ENCODE peak calls at places on chromosomes 16 and 17, in four cellular contexts. One of them, this sample, is unnamed.

GRCh38 chr17:69913241-69914015 is 161.6 kb upstream of the KCNJ16 start:
- DNase-seq in hepatocyte: no peak
- DNase-seq in nucleus accumbens: no peak
- DNase-seq in KBM-7: no peak
- DNase-seq in this sample: no peak

GRCh38 chr16:3529175-3529574 is 28.4 kb downstream of the CLUAP1 start:
- DNase-seq in nucleus accumbens: no peak
- DNase-seq in hepatocyte: no peak
- DNase-seq in KBM-7: peak; percentile 13
- DNase-seq in this sample: no peak

GRCh38 chr17:16243811-16244567 is 27.0 kb downstream of the PIGL start:
- DNase-seq in KBM-7: no peak
- DNase-seq in hepatocyte: no peak
- DNase-seq in nucleus accumbens: no peak
- DNase-seq in this sample: no peak

GRCh38 chr17:78368854-78369495 is 9.1 kb upstream of the SOCS3 start:
- DNase-seq in KBM-7: no peak
- DNase-seq in hepatocyte: no peak
- DNase-seq in nucleus accumbens: no peak
- DNase-seq in this sample: no peak

GRCh38 chr17:64682261-64683181 is 20.4 kb upstream of the SMURF2 start:
- DNase-seq in hepatocyte: no peak
- DNase-seq in KBM-7: no peak
- DNase-seq in nucleus accumbens: no peak
- DNase-seq in this sample: peak; percentile 79

GRCh38 chr17:29376667-29377268 is 13.4 kb upstream of the TAOK1 start:
- DNase-seq in nucleus accumbens: peak; percentile 89
- DNase-seq in hepatocyte: peak; percentile 75
- DNase-seq in KBM-7: no peak
- DNase-seq in this sample: peak; percentile 78

GRCh38 chr17:30600830-30601494 is 123.8 kb downstream of the GOSR1 start:
- DNase-seq in nucleus accumbens: no peak
- DNase-seq in KBM-7: peak; percentile 48
- DNase-seq in hepatocyte: peak; percentile 26
- DNase-seq in this sample: no peak

GRCh38 chr17:79676796-79677195 is 53.9 kb upstream of the ENPP7 start:
- DNase-seq in hepatocyte: no peak
- DNase-seq in KBM-7: no peak
- DNase-seq in nucleus accumbens: no peak
- DNase-seq in this sample: no peak

GRCh38 chr17:30254150-30254549 is 18.7 kb upstream of the SLC6A4 start:
- DNase-seq in KBM-7: no peak
- DNase-seq in hepatocyte: no peak
- DNase-seq in nucleus accumbens: no peak
- DNase-seq in this sample: no peak

GRCh38 chr16:89161763-89162162 is 9.8 kb upstream of the CDH15 start:
- DNase-seq in hepatocyte: no peak
- DNase-seq in nucleus accumbens: no peak
- DNase-seq in KBM-7: no peak
- DNase-seq in this sample: no peak

This sample was measured in kidney glomerular epithelial cell.